ENCODE peak calls at places on chromosomes 16 and 17, in nine cellular contexts. I, Q, A, Y, F, K, H, U and D are unnamed samples.

GRCh38 chr16:51382215-51382614 is 231.1 kb upstream of the SALL1 start:
- DNase-seq in Y (no peak), K (no peak), A (no peak), H (no peak), U (no peak), I (no peak), Q (no peak), F (no peak), D (no peak)

GRCh38 chr16:11138769-11139623 is 117.0 kb downstream of the SOCS1 start:
- DNase-seq in F (no peak), H (no peak), U (no peak), Y (no peak), A (no peak), K (peak), Q (no peak), I (peak), D (peak)

GRCh38 chr17:75589919-75590303 is 2.3 kb downstream of the MYO15B start:
- DNase-seq in U (no peak), F (no peak), I (no peak), H (no peak), K (no peak), Y (no peak), Q (no peak), A (no peak), D (no peak)

GRCh38 chr17:59791603-59792457 is 84.4 kb downstream of the VMP1 start:
- DNase-seq in A (no peak), Q (no peak), Y (no peak), H (no peak), K (peak), F (no peak), I (peak), U (no peak), D (no peak)

GRCh38 chr16:714079-714478 is 839 bp upstream of the METRN start:
- DNase-seq in Y (no peak), H (no peak), F (no peak), U (no peak), A (no peak), Q (no peak), K (no peak), I (no peak), D (no peak)

GRCh38 chr16:66612422-66612821 is 7.9 kb downstream of the CMTM3 start:
- DNase-seq in F (no peak), Y (no peak), U (no peak), I (no peak), H (no peak), A (no peak), Q (no peak), K (no peak), D (no peak)

GRCh38 chr17:12789976-12790805 is 893 bp downstream of the ARHGAP44 start:
- DNase-seq in H (no peak), Y (no peak), Q (no peak), F (peak), I (no peak), U (no peak), K (no peak), A (no peak), D (no peak)

GRCh38 chr17:75033346-75034235 is 13.2 kb downstream of the ATP5PD start:
- DNase-seq in U (peak), F (peak), H (peak), Y (peak), A (peak), I (peak), Q (peak), K (peak), D (peak)

GRCh38 chr17:63697341-63698286 is 2.3 kb downstream of the LIMD2 start:
- DNase-seq in U (peak), Y (peak), K (peak), I (no peak), H (no peak), A (peak), Q (peak), F (peak), D (peak)

GRCh38 chr16:54932737-54933254 is 2.1 kb downstream of the IRX5 start:
- DNase-seq in U (no peak), Y (no peak), F (no peak), H (no peak), I (no peak), K (peak), Q (no peak), A (no peak), D (peak)

GRCh38 chr16:23673971-23674614 is 4.6 kb upstream of the PLK1 start:
- DNase-seq in Y (no peak), Q (no peak), K (no peak), F (no peak), U (no peak), A (no peak), I (no peak), H (no peak), D (peak)

GRCh38 chr16:933581-933980 is 37.2 kb downstream of the LMF1 start:
- DNase-seq in F (no peak), Q (no peak), K (no peak), Y (no peak), U (no peak), A (no peak), I (no peak), H (no peak), D (peak)

GRCh38 chr17:4948997-4949320 is 629 bp upstream of the PFN1 start:
- DNase-seq in U (peak), A (peak), F (peak), K (peak), H (no peak), Q (no peak), Y (peak), I (peak), D (peak)

GRCh38 chr17:77281024-77281903 is 140.5 kb downstream of the SEC14L1 start:
- DNase-seq in H (no peak), Q (peak), U (no peak), K (peak), A (peak), Y (peak), F (peak), I (peak), D (peak)

GRCh38 chr16:58028541-58029070 is 3.1 kb downstream of the MMP15 start:
- DNase-seq in F (no peak), U (no peak), K (no peak), H (no peak), Q (no peak), Y (no peak), I (no peak), A (no peak), D (peak)